ENCODE peak calls at places on chromosomes 4 and X, in ten cellular contexts. One of them, this sample, is unnamed.

GRCh38 chrX:19257001-19257400 is 86.7 kb upstream of the PDHA1 start:
- DNase-seq in ELR: no peak
- DNase-seq in lower lobe of right lung: no peak
- DNase-seq in esophagus squamous epithelium: no peak
- DNase-seq in NCI-H69: no peak
- DNase-seq in CMK: no peak
- DNase-seq in NCI-H1092: no peak
- DNase-seq in GM20000: no peak
- DNase-seq in activated T-helper 1 cell treated with anti-CD3 and anti-CD28 coated beads, Interleukin-2, amount 50 U/mL, for 16 hours: no peak
- DNase-seq in midbrain: no peak
- DNase-seq in this sample: no peak

GRCh38 chrX:20265726-20266681 is 705 bp downstream of the RPS6KA3 start:
- DNase-seq in activated T-helper 1 cell treated with anti-CD3 and anti-CD28 coated beads, Interleukin-2, amount 50 U/mL, for 16 hours: peak; percentile 9
- DNase-seq in NCI-H1092: no peak
- DNase-seq in ELR: peak; percentile 58
- DNase-seq in esophagus squamous epithelium: peak; percentile 1
- DNase-seq in NCI-H69: peak; percentile 67
- DNase-seq in CMK: no peak
- DNase-seq in lower lobe of right lung: peak; percentile 55
- DNase-seq in GM20000: peak; percentile 28
- DNase-seq in midbrain: no peak
- DNase-seq in this sample: peak; percentile 56

GRCh38 chr4:76781698-76782595 is 116.0 kb downstream of the SOWAHB start:
- DNase-seq in CMK: no peak
- DNase-seq in NCI-H1092: no peak
- DNase-seq in esophagus squamous epithelium: no peak
- DNase-seq in activated T-helper 1 cell treated with anti-CD3 and anti-CD28 coated beads, Interleukin-2, amount 50 U/mL, for 16 hours: no peak
- DNase-seq in ELR: peak; percentile 94
- DNase-seq in GM20000: peak; percentile 47
- DNase-seq in lower lobe of right lung: no peak
- DNase-seq in midbrain: no peak
- DNase-seq in NCI-H69: peak; percentile 65
- DNase-seq in this sample: no peak

GRCh38 chr4:80967346-80967745 is 63.2 kb upstream of the BMP3 start:
- DNase-seq in ELR: no peak
- DNase-seq in GM20000: no peak
- DNase-seq in esophagus squamous epithelium: no peak
- DNase-seq in NCI-H69: no peak
- DNase-seq in midbrain: no peak
- DNase-seq in activated T-helper 1 cell treated with anti-CD3 and anti-CD28 coated beads, Interleukin-2, amount 50 U/mL, for 16 hours: no peak
- DNase-seq in lower lobe of right lung: no peak
- DNase-seq in NCI-H1092: no peak
- DNase-seq in CMK: no peak
- DNase-seq in this sample: no peak

GRCh38 chr4:115219862-115220261 is 106.4 kb upstream of the NDST4 start:
- DNase-seq in esophagus squamous epithelium: no peak
- DNase-seq in activated T-helper 1 cell treated with anti-CD3 and anti-CD28 coated beads, Interleukin-2, amount 50 U/mL, for 16 hours: no peak
- DNase-seq in CMK: no peak
- DNase-seq in ELR: no peak
- DNase-seq in NCI-H1092: no peak
- DNase-seq in NCI-H69: peak; percentile 50
- DNase-seq in lower lobe of right lung: no peak
- DNase-seq in GM20000: no peak
- DNase-seq in midbrain: no peak
- DNase-seq in this sample: no peak

GRCh38 chr4:8541981-8542715 is 38.0 kb upstream of the GPR78 start:
- DNase-seq in NCI-H69: no peak
- DNase-seq in GM20000: no peak
- DNase-seq in CMK: no peak
- DNase-seq in lower lobe of right lung: no peak
- DNase-seq in esophagus squamous epithelium: no peak
- DNase-seq in NCI-H1092: no peak
- DNase-seq in activated T-helper 1 cell treated with anti-CD3 and anti-CD28 coated beads, Interleukin-2, amount 50 U/mL, for 16 hours: no peak
- DNase-seq in ELR: no peak
- DNase-seq in midbrain: no peak
- DNase-seq in this sample: no peak

GRCh38 chrX:129785160-129785947 is 5.6 kb downstream of the SASH3 start:
- DNase-seq in lower lobe of right lung: no peak
- DNase-seq in GM20000: no peak
- DNase-seq in ELR: no peak
- DNase-seq in NCI-H1092: no peak
- DNase-seq in NCI-H69: peak; percentile 76
- DNase-seq in activated T-helper 1 cell treated with anti-CD3 and anti-CD28 coated beads, Interleukin-2, amount 50 U/mL, for 16 hours: no peak
- DNase-seq in CMK: no peak
- DNase-seq in midbrain: no peak
- DNase-seq in esophagus squamous epithelium: no peak
- DNase-seq in this sample: no peak

GRCh38 chr4:8495803-8496202 is 55.2 kb downstream of the TRMT44 start:
- DNase-seq in NCI-H1092: no peak
- DNase-seq in esophagus squamous epithelium: no peak
- DNase-seq in ELR: no peak
- DNase-seq in activated T-helper 1 cell treated with anti-CD3 and anti-CD28 coated beads, Interleukin-2, amount 50 U/mL, for 16 hours: no peak
- DNase-seq in CMK: no peak
- DNase-seq in lower lobe of right lung: no peak
- DNase-seq in midbrain: no peak
- DNase-seq in NCI-H69: peak; percentile 10
- DNase-seq in GM20000: no peak
- DNase-seq in this sample: no peak

GRCh38 chrX:42149281-42149680 is 225.9 kb upstream of the CASK start:
- DNase-seq in CMK: no peak
- DNase-seq in GM20000: no peak
- DNase-seq in midbrain: no peak
- DNase-seq in activated T-helper 1 cell treated with anti-CD3 and anti-CD28 coated beads, Interleukin-2, amount 50 U/mL, for 16 hours: no peak
- DNase-seq in NCI-H1092: no peak
- DNase-seq in lower lobe of right lung: no peak
- DNase-seq in NCI-H69: no peak
- DNase-seq in ELR: no peak
- DNase-seq in esophagus squamous epithelium: no peak
- DNase-seq in this sample: no peak